ENCODE peak calls at places on chromosomes 4 and X, in ten cellular contexts. O is endodermal cell; E is lower leg skin; C is fibroblast of mammary gland; U is foreskin fibroblast; I is GM20000; L is breast epithelium; P is IMR-90; W is activated CD8-positive, alpha-beta T cell treated with anti-CD3 and anti-CD28 coated beads for 36 hours; G is fibroblast of the aortic adventitia. Y is an unnamed sample.

GRCh38 chrX:111719426-111720210 is 38.6 kb downstream of the ALG13 start:
- DNase-seq in O (no peak), E (no peak), C (peak; percentile 16), U (no peak), I (peak; percentile 1), L (no peak), P (peak; percentile 16), W (no peak), G (peak; percentile 51), Y (peak; percentile 31)

GRCh38 chr4:109645874-109646591 is 57.2 kb downstream of the CASP6 start:
- DNase-seq in O (no peak), E (no peak), C (no peak), U (no peak), I (no peak), L (no peak), P (no peak), W (no peak), G (no peak), Y (no peak)

GRCh38 chr4:54433686-54434085 is 204.6 kb downstream of the PDGFRA start:
- DNase-seq in O (peak; percentile 72), E (no peak), C (peak; percentile 64), U (peak; percentile 64), I (no peak), L (no peak), P (peak; percentile 37), W (peak; percentile 1), G (peak; percentile 44), Y (peak; percentile 44)

GRCh38 chr4:114005569-114006442 is 26.4 kb upstream of the ARSJ start:
- DNase-seq in O (no peak), E (no peak), C (peak; percentile 86), U (peak; percentile 75), I (no peak), L (no peak), P (peak; percentile 82), W (no peak), G (peak; percentile 88), Y (peak; percentile 83)

GRCh38 chr4:48499551-48500066 is 9.6 kb downstream of the ZAR1 start:
- DNase-seq in O (no peak), E (no peak), C (no peak), U (no peak), I (no peak), L (no peak), P (no peak), W (no peak), G (no peak), Y (no peak)

GRCh38 chr4:101232074-101232776 is 115.1 kb downstream of the PPP3CA start:
- DNase-seq in O (no peak), E (no peak), C (peak; percentile 82), U (peak; percentile 80), I (no peak), L (no peak), P (peak; percentile 79), W (peak; percentile 53), G (peak; percentile 90), Y (peak; percentile 92)

GRCh38 chr4:18106620-18107019 is 85.1 kb upstream of the LCORL start:
- DNase-seq in O (no peak), E (no peak), C (no peak), U (no peak), I (no peak), L (no peak), P (no peak), W (no peak), G (no peak), Y (no peak)

GRCh38 chr4:15958562-15958961 is 4.4 kb downstream of the FGFBP2 start:
- DNase-seq in O (peak; percentile 14), E (no peak), C (no peak), U (no peak), I (no peak), L (no peak), P (no peak), W (peak; percentile 65), G (no peak), Y (no peak)

GRCh38 chr4:2797545-2798305 is 4.8 kb downstream of the SH3BP2 start:
- DNase-seq in O (no peak), E (peak; percentile 87), C (no peak), U (no peak), I (no peak), L (peak; percentile 73), P (no peak), W (peak; percentile 70), G (no peak), Y (no peak)

GRCh38 chr4:26238426-26238781 is 82.4 kb upstream of the RBPJ start:
- DNase-seq in O (no peak), E (no peak), C (peak; percentile 18), U (peak; percentile 34), I (no peak), L (no peak), P (no peak), W (no peak), G (no peak), Y (no peak)

GRCh38 chr4:26238782-26239647 is 81.8 kb upstream of the RBPJ start:
- DNase-seq in O (peak; percentile 65), E (no peak), C (peak; percentile 46), U (peak; percentile 83), I (no peak), L (no peak), P (peak; percentile 75), W (no peak), G (peak; percentile 42), Y (peak; percentile 74)

GRCh38 chr4:26233350-26233749 is 87.5 kb upstream of the RBPJ start:
- DNase-seq in O (no peak), E (no peak), C (no peak), U (no peak), I (no peak), L (no peak), P (no peak), W (no peak), G (no peak), Y (no peak)

GRCh38 chr4:26237916-26238315 is 82.9 kb upstream of the RBPJ start:
- DNase-seq in O (no peak), E (no peak), C (no peak), U (no peak), I (no peak), L (no peak), P (no peak), W (no peak), G (no peak), Y (no peak)

GRCh38 chr4:26235500-26235899 is 85.3 kb upstream of the RBPJ start:
- DNase-seq in O (no peak), E (peak; percentile 93), C (peak; percentile 80), U (peak; percentile 97), I (no peak), L (no peak), P (peak; percentile 75), W (no peak), G (peak; percentile 92), Y (peak; percentile 84)
- TF ChIP-seq CTCF in O (no peak), E (no peak), C (peak; percentile 20), U (no peak), I (no peak), L (no peak), P (no peak), W (no peak), G (peak; percentile 43), Y (no peak)

GRCh38 chrX:6026484-6026883 is 202.2 kb downstream of the NLGN4X start:
- DNase-seq in O (no peak), E (no peak), C (no peak), U (no peak), I (no peak), L (no peak), P (no peak), W (no peak), G (no peak), Y (no peak)

GRCh38 chrX:6024204-6024603 is 204.5 kb downstream of the NLGN4X start:
- DNase-seq in O (no peak), E (no peak), C (peak; percentile 15), U (peak; percentile 53), I (no peak), L (no peak), P (no peak), W (no peak), G (no peak), Y (no peak)

GRCh38 chrX:6026980-6027379 is 201.7 kb downstream of the NLGN4X start:
- DNase-seq in O (no peak), E (no peak), C (no peak), U (no peak), I (no peak), L (no peak), P (no peak), W (no peak), G (no peak), Y (no peak)

DNA sequence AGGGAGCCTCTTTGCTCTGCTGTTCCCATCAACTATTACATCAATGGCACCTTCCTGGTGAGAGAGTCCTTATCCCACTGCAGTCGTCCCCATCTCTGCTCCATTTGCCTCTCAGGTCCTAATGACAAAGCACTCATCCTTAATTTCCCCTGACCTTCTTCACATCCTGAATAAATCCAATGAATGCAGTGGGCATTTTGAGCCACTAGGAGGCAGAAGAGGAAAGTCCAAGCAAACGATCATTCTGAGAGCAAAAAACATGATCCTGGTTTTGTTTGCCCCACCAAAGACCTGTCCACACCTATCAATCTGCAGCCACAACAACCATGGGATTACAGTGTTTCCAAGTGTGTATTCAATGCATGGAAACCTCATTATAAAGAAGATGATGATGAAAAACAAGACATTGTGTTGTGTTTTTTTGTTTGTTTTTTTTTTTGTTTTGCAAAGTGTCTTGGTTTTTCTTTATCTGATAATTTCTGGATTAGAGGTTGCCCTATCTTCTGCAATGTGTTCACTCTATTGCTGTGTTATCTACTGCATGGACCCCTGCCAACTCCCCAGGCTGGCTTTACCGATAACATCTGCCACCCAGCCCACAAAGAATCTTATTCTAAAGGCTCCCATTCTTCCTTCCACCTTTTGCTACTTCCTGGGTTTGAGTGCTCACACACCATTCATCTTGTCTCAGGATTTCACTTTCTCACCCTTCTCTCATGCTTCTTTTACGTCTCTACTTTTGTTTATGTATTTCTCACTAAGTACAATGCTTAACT is 207.2 kb downstream of the NLGN4X start:
- DNase-seq in O (peak; percentile 84), E (no peak), C (peak; percentile 21), U (peak; percentile 53), I (peak; percentile 8), L (no peak), P (peak; percentile 0), W (peak; percentile 38), G (no peak), Y (peak; percentile 23)
- TF ChIP-seq CTCF in O (peak; percentile 95), E (no peak), C (peak; percentile 62), U (peak; percentile 37), I (peak; percentile 45), L (peak; percentile 41), P (peak; percentile 35), W (peak; percentile 17), G (peak; percentile 18), Y (peak; percentile 48)

GRCh38 chrX:17007134-17007768 is 60.8 kb downstream of the REPS2 start:
- DNase-seq in O (peak; percentile 68), E (no peak), C (peak; percentile 47), U (peak; percentile 43), I (peak; percentile 6), L (no peak), P (no peak), W (no peak), G (peak; percentile 32), Y (peak; percentile 25)
- TF ChIP-seq CTCF in O (peak; percentile 69), E (no peak), C (peak; percentile 45), U (peak; percentile 35), I (peak; percentile 23), L (no peak), P (no peak), W (no peak), G (peak; percentile 48), Y (no peak)

DNA sequence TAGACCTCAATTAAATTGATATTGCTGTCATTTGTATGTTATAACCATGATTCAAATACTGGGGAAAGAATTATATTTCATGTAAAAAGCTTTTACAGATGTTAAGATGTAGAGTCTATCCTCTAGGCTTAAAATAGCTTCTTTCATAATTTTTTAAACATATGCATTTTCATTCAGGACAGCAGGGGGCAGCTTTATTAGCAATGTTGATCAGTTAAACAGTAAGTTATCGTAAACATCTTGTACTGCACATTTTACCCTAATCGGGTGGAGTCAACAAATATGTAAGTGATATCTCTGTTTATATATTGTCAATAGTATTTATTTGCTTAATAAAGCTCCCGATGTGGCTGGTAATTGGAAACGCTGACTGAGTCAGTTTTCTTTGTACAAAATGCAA is 142.5 kb upstream of the MED14 start:
- DNase-seq in O (no peak), E (no peak), C (peak; percentile 57), U (peak; percentile 43), I (no peak), L (no peak), P (peak; percentile 39), W (no peak), G (peak; percentile 59), Y (peak; percentile 36)
- TF ChIP-seq CTCF in O (no peak), E (no peak), C (peak; percentile 63), U (peak; percentile 35), I (no peak), L (no peak), P (peak; percentile 55), W (peak; percentile 43), G (peak; percentile 54), Y (peak; percentile 34)

Y was measured in cardiac fibroblast.